ENCODE peak calls at places on chromosomes 6 and 20, in nine cellular contexts. K is endothelial cell; F is heart right ventricle; A is GM13976; H is cardiac muscle cell; R is CD4-positive, alpha-beta T cell; D is HFFc6; S is DND-41; J is retinal pigment epithelial cell. X is an unnamed sample.

GRCh38 chr6:163355471-163355991 is 59.0 kb upstream of the QKI start:
- DNase-seq in K (no peak), F (peak), A (no peak), H (peak), R (no peak), D (no peak), S (no peak), J (peak), X (no peak)

GRCh38 chr6:33344771-33345697 is 27.5 kb upstream of the ZBTB22 start:
- DNase-seq in K (peak), F (peak), A (peak), H (peak), R (peak), D (peak), S (peak), J (no peak), X (peak)

GRCh38 chr6:158954778-158955177 is 45.2 kb downstream of the RSPH3 start:
- DNase-seq in K (no peak), F (no peak), A (no peak), H (no peak), R (no peak), D (no peak), S (no peak), J (no peak), X (no peak)

GRCh38 chr20:50571466-50571865 is 61.3 kb downstream of the PTPN1 start:
- DNase-seq in K (no peak), F (no peak), A (no peak), H (no peak), R (no peak), D (no peak), S (no peak), J (no peak), X (no peak)

GRCh38 chr6:34745277-34746103 is 11.8 kb upstream of the SNRPC start:
- DNase-seq in K (no peak), F (no peak), A (no peak), H (peak), R (no peak), D (peak), S (no peak), J (no peak), X (no peak)

GRCh38 chr6:32154514-32155161 is 697 bp downstream of the PPT2 start:
- DNase-seq in K (no peak), F (peak), A (peak), H (peak), R (peak), D (peak), S (peak), J (peak), X (peak)

GRCh38 chr20:20019123-20019522 is 2.0 kb downstream of the NAA20 start:
- DNase-seq in K (no peak), F (no peak), A (no peak), H (no peak), R (no peak), D (no peak), S (no peak), J (no peak), X (no peak)

GRCh38 chr6:18186033-18186432 is 30.8 kb downstream of the KDM1B start:
- DNase-seq in K (no peak), F (no peak), A (no peak), H (peak), R (no peak), D (no peak), S (no peak), J (no peak), X (no peak)

GRCh38 chr6:24522090-24522820 is 27.5 kb downstream of the ALDH5A1 start:
- DNase-seq in K (no peak), F (no peak), A (peak), H (peak), R (no peak), D (no peak), S (peak), J (no peak), X (no peak)

GRCh38 chr20:63533871-63534393 is 3.2 kb downstream of the PTK6 start:
- DNase-seq in K (no peak), F (no peak), A (no peak), H (no peak), R (no peak), D (no peak), S (no peak), J (no peak), X (no peak)

GRCh38 chr20:18718129-18718528 is 95.5 kb upstream of the SCP2D1 start:
- DNase-seq in K (no peak), F (no peak), A (no peak), H (no peak), R (no peak), D (no peak), S (no peak), J (no peak), X (no peak)

GRCh38 chr6:31969712-31970603 is 2.0 kb downstream of the DXO start:
- DNase-seq in K (no peak), F (no peak), A (no peak), H (peak), R (no peak), D (peak), S (no peak), J (no peak), X (no peak)

GRCh38 chr20:22568872-22569344 is 15.5 kb downstream of the FOXA2 start:
- DNase-seq in K (peak), F (no peak), A (no peak), H (no peak), R (no peak), D (no peak), S (no peak), J (no peak), X (no peak)

GRCh38 chr6:81981812-81982211 is 229.3 kb upstream of the TENT5A start:
- DNase-seq in K (no peak), F (no peak), A (no peak), H (peak), R (no peak), D (peak), S (no peak), J (peak), X (no peak)

GRCh38 chr20:49905415-49906091 is 9.8 kb downstream of the SPATA2 start:
- DNase-seq in K (no peak), F (no peak), A (no peak), H (no peak), R (no peak), D (no peak), S (no peak), J (no peak), X (no peak)

GRCh38 chr6:105482227-105482839 is 79.5 kb upstream of the PREP start:
- DNase-seq in K (no peak), F (peak), A (no peak), H (peak), R (no peak), D (no peak), S (peak), J (no peak), X (no peak)

GRCh38 chr6:73258721-73259120 is 4.3 kb downstream of the KHDC1 start:
- DNase-seq in K (no peak), F (no peak), A (no peak), H (no peak), R (no peak), D (no peak), S (no peak), J (no peak), X (no peak)

GRCh38 chr6:33197431-33198048 is 2.9 kb downstream of the RXRB start:
- DNase-seq in K (no peak), F (peak), A (peak), H (peak), R (no peak), D (peak), S (peak), J (peak), X (no peak)

GRCh38 chr6:138383776-138384175 is 6.1 kb downstream of the SMIM28 start:
- DNase-seq in K (no peak), F (no peak), A (no peak), H (no peak), R (no peak), D (no peak), S (no peak), J (no peak), X (no peak)

GRCh38 chr6:146312606-146313005 is 231.0 kb upstream of the RAB32 start:
- DNase-seq in K (no peak), F (no peak), A (no peak), H (no peak), R (no peak), D (no peak), S (no peak), J (peak), X (no peak)

GRCh38 chr20:33132858-33133615 is 34.9 kb upstream of the BPIFA2 start:
- DNase-seq in K (no peak), F (no peak), A (no peak), H (peak), R (no peak), D (no peak), S (no peak), J (no peak), X (no peak)

GRCh38 chr20:55253765-55254164 is 751.6 kb downstream of the CBLN4 start:
- DNase-seq in K (no peak), F (peak), A (no peak), H (peak), R (no peak), D (no peak), S (no peak), J (no peak), X (no peak)

GRCh38 chr6:81838031-81838430 is 85.5 kb upstream of the TENT5A start:
- DNase-seq in K (no peak), F (no peak), A (no peak), H (peak), R (no peak), D (peak), S (no peak), J (peak), X (no peak)

GRCh38 chr6:135883045-135883444 is 31.5 kb downstream of the PDE7B start:
- DNase-seq in K (no peak), F (no peak), A (no peak), H (no peak), R (no peak), D (no peak), S (no peak), J (peak), X (no peak)

GRCh38 chr20:34222208-34222607 is 19.0 kb upstream of the ASIP start:
- DNase-seq in K (no peak), F (no peak), A (peak), H (peak), R (no peak), D (peak), S (no peak), J (no peak), X (no peak)

GRCh38 chr20:32240220-32240619 is 32.5 kb downstream of the POFUT1 start:
- DNase-seq in K (no peak), F (no peak), A (no peak), H (no peak), R (no peak), D (no peak), S (no peak), J (no peak), X (no peak)

GRCh38 chr6:4128072-4128471 is 7.3 kb downstream of the ECI2 start:
- DNase-seq in K (no peak), F (no peak), A (no peak), H (peak), R (no peak), D (no peak), S (no peak), J (no peak), X (no peak)

GRCh38 chr6:4128748-4129147 is 6.6 kb downstream of the ECI2 start:
- DNase-seq in K (no peak), F (no peak), A (no peak), H (peak), R (no peak), D (no peak), S (no peak), J (no peak), X (no peak)

GRCh38 chr6:4124361-4124760 is 11.0 kb downstream of the ECI2 start:
- DNase-seq in K (no peak), F (no peak), A (no peak), H (no peak), R (no peak), D (no peak), S (no peak), J (no peak), X (no peak)

GRCh38 chr6:4125500-4125899 is 9.9 kb downstream of the ECI2 start:
- DNase-seq in K (no peak), F (no peak), A (no peak), H (peak), R (no peak), D (no peak), S (no peak), J (no peak), X (no peak)

DNA sequence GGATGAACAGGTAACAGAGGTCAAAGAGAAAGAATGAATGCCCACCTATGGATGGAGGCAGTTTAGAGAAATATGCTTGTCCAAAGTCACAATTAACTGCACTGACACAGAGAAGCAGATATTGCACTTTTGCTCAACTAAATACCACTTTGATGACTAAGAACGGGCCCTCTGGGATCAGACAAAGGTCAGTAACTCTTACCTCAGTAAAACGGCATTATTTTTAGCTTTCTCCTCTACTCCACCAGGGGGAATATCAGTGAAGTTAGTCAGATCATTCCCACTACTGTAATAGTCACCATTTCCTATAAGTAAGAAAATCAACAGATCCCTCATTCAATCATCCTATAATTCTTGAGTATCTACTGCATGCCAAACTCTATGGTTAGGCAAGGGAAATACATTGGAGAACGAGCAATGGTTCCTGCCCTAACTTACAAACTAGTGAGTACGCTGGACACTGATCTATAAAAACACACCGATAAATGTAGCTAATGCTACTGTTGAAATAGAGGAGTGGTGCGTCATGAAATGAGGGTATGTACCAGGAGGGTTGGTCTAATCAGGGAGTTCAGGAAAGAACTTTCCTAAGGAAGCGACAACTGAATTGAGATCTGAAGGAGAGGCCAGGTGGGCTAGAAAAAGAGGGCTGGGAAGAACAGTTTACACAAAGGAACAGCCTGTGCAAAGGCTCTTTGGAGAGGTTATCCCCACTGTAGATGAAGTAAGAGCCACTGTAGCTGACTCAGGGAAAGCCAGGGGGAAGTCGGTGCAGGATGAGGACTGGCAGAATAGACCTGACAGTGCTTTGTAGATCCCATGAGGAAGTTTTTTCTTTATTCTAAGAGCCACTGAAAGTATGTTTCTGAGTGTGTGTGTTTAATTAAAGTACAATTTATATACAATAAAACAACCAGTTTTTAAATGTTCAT is 9.2 kb downstream of the ECI2 start:
- DNase-seq in K (no peak), F (no peak), A (no peak), H (peak), R (no peak), D (peak), S (no peak), J (peak), X (no peak)
- TF ChIP-seq CTCF in K (no peak), F (no peak), A (no peak), H (peak), R (no peak), D (peak), S (no peak), J (peak), X (no peak)

GRCh38 chr20:44067650-44068081 is 119.3 kb downstream of the JPH2 start:
- DNase-seq in K (no peak), F (no peak), A (no peak), H (no peak), R (no peak), D (no peak), S (no peak), J (no peak), X (no peak)

GRCh38 chr20:44069203-44069931 is 117.6 kb downstream of the JPH2 start:
- DNase-seq in K (no peak), F (no peak), A (peak), H (peak), R (peak), D (no peak), S (peak), J (no peak), X (peak)

GRCh38 chr20:44066645-44067606 is 120.1 kb downstream of the JPH2 start:
- DNase-seq in K (no peak), F (no peak), A (no peak), H (no peak), R (no peak), D (no peak), S (no peak), J (no peak), X (no peak)

GRCh38 chr20:44068780-44069191 is 118.2 kb downstream of the JPH2 start:
- DNase-seq in K (no peak), F (no peak), A (no peak), H (no peak), R (no peak), D (no peak), S (peak), J (no peak), X (no peak)

DNA sequence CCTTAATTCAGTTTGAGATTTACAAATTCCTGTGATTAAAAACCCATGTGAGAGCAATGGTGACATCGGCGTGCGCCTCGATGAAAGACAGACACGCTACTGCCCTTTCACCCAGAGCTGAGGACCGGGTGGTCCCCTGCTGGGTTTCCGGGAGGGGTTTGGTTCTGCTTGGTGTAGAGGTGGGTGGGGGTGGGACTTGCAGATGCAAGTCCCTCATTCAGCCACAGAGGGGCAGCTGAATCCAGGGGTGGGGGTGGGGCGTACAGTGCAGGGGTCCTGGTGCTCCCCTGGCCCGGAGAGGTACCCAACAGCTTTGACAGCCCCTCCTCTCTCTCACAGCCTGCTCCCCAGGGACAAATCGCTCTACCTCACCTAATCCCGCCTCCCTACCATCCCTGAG is 118.7 kb downstream of the JPH2 start:
- DNase-seq in K (no peak), F (no peak), A (no peak), H (no peak), R (no peak), D (no peak), S (peak), J (no peak), X (no peak)
- TF ChIP-seq CTCF in K (no peak), F (no peak), A (no peak), H (peak), R (no peak), D (no peak), S (peak), J (no peak), X (no peak)

GRCh38 chr6:43996614-43997341 is 130.5 kb downstream of the MRPL14 start:
- DNase-seq in K (no peak), F (no peak), A (no peak), H (no peak), R (no peak), D (no peak), S (no peak), J (no peak), X (no peak)
- TF ChIP-seq CTCF in K (no peak), F (no peak), A (no peak), H (no peak), R (no peak), D (peak), S (no peak), J (peak), X (no peak)

GRCh38 chr6:120147218-120147871 is 797.8 kb upstream of the MAN1A1 start:
- DNase-seq in K (no peak), F (no peak), A (no peak), H (no peak), R (no peak), D (no peak), S (no peak), J (no peak), X (no peak)
- TF ChIP-seq CTCF in K (peak), F (no peak), A (peak), H (no peak), R (no peak), D (no peak), S (peak), J (no peak), X (no peak)

DNA sequence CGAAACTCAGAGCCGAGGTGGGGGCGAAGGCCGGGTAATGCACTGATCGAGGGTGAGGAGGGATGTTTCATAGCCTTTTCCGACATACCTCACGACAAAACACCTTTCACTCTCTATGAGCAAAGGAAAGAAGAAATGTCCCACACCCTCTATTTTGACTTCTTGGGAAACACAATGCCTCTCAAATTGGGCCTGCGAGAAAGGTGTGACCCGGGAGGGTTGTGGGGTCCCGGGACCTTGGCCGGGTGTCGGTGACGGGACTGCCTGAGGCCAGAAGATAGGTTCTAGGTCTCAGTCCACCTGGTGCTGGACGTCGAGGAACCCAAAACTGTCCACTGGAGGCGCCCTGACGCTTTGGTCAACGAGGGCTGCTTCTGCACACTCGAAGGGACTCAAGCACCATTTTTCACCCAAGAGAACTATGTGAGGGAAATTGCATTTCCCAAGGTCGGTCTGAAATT is 41.1 kb upstream of the OSTM1 start:
- DNase-seq in K (peak), F (no peak), A (peak), H (peak), R (no peak), D (no peak), S (no peak), J (no peak), X (no peak)
- TF ChIP-seq CTCF in K (no peak), F (peak), A (no peak), H (peak), R (no peak), D (peak), S (no peak), J (peak), X (no peak)